ENCODE peak calls at places on chromosomes 3 and 15, in four cellular contexts. P, U, Y and I are unnamed samples.

GRCh38 chr3:175484666-175485065 is 625.5 kb downstream of the NAALADL2 start:
- DNase-seq in P (no peak), U (no peak), Y (no peak), I (no peak)

GRCh38 chr3:49998326-49998725 is 58.4 kb downstream of the RBM6 start:
- DNase-seq in P (no peak), U (peak; percentile 72), Y (no peak), I (peak; percentile 32)

GRCh38 chr3:143001034-143001368 is 369 bp upstream of the U2SURP start:
- DNase-seq in P (peak; percentile 59), U (no peak), Y (no peak), I (no peak)

GRCh38 chr3:136818191-136818850 is 605 bp upstream of the SLC35G2 start:
- DNase-seq in P (no peak), U (peak; percentile 92), Y (peak; percentile 89), I (peak; percentile 84)

GRCh38 chr3:60094392-60094947 is 1044.6 kb upstream of the CFAP20DC start:
- DNase-seq in P (no peak), U (no peak), Y (no peak), I (no peak)

GRCh38 chr15:67199881-67200763 is 54.3 kb downstream of the AAGAB start:
- DNase-seq in P (no peak), U (peak; percentile 76), Y (no peak), I (peak; percentile 73)

GRCh38 chr15:100097342-100097899 is 244.4 kb downstream of the ADAMTS17 start:
- DNase-seq in P (no peak), U (no peak), Y (no peak), I (no peak)

GRCh38 chr3:112308151-112308911 is 14.3 kb upstream of the SLC9C1 start:
- DNase-seq in P (no peak), U (peak; percentile 81), Y (no peak), I (peak; percentile 39)